ENCODE peak calls at places on chromosomes 5 and 9, in four cellular contexts. I is A549, D is HepG2, Y is GM12878. R is an unnamed sample.

GRCh38 chr9:16726718-16727451 is 143.6 kb downstream of the BNC2 start:
- DNase-seq in I (peak), D (no peak), Y (no peak), R (no peak)

GRCh38 chr5:124922255-124922975 is 176.0 kb upstream of the ZNF608 start:
- DNase-seq in I (no peak), D (no peak), Y (no peak), R (no peak)

GRCh38 chr9:116713266-116713665 is 26.2 kb downstream of the TRIM32 start:
- DNase-seq in I (no peak), D (no peak), Y (no peak), R (no peak)

GRCh38 chr5:83921794-83922193 is 201.1 kb upstream of the HAPLN1 start:
- DNase-seq in I (no peak), D (no peak), Y (no peak), R (no peak)

GRCh38 chr5:33537240-33537639 is 96.5 kb downstream of the TARS1 start:
- DNase-seq in I (no peak), D (no peak), Y (no peak), R (no peak)

GRCh38 chr9:13993482-13994267 is 320.3 kb downstream of the NFIB start:
- DNase-seq in I (no peak), D (no peak), Y (no peak), R (no peak)

GRCh38 chr9:134323741-134324358 is 2.4 kb upstream of the RXRA start:
- DNase-seq in I (no peak), D (peak), Y (no peak), R (peak)

GRCh38 chr5:173590436-173591299 is 25.8 kb downstream of the BOD1 start:
- DNase-seq in I (no peak), D (no peak), Y (no peak), R (no peak)

GRCh38 chr9:89943309-89943708 is 338.5 kb downstream of the GADD45G start:
- DNase-seq in I (no peak), D (no peak), Y (no peak), R (no peak)

GRCh38 chr5:103620851-103621547 is 58.4 kb upstream of the NUDT12 start:
- DNase-seq in I (no peak), D (no peak), Y (no peak), R (no peak)

GRCh38 chr9:121556580-121556979 is 56.9 kb upstream of the GGTA1 start:
- DNase-seq in I (peak), D (no peak), Y (no peak), R (no peak)

GRCh38 chr5:5497132-5497748 is 74.8 kb downstream of the ICE1 start:
- DNase-seq in I (peak), D (peak), Y (no peak), R (peak)

GRCh38 chr9:18333157-18333556 is 140.8 kb upstream of the ADAMTSL1 start:
- DNase-seq in I (no peak), D (no peak), Y (no peak), R (no peak)

DNA sequence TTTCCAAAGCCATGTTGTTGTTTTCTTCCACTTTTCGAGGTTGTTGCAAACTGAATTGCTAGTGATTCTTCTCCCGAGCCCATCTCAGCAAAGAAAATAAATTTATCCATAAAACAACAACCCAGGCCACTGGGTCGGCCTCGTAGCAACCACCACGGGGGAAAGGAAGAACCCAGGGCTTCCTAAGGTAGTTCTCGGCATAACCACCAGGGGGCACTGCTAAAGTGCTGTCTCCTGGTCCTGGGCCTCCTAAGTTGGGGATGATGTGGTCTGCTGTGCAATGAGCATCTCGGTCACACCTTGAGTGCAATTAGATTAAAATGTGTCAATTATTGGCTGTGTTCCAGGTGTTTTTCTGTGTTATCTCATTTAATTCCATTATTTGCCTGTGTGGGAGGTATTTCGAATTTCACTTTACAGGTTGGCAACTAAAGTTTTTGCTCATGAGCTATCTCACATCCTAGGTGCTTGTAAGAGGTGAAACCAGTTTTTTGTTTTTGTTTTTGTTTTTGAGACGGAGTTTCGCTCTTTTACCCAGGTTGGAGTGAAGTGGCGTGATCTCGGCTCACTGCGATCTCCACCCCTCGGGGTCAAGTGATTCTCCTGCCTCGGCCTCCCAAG is 102.8 kb upstream of the DAP start:
- DNase-seq in I (peak), D (peak), Y (peak), R (peak)
- TF ChIP-seq POLR2AphosphoS2 in I (no peak), D (no peak), Y (no peak), R (no peak)

DNA sequence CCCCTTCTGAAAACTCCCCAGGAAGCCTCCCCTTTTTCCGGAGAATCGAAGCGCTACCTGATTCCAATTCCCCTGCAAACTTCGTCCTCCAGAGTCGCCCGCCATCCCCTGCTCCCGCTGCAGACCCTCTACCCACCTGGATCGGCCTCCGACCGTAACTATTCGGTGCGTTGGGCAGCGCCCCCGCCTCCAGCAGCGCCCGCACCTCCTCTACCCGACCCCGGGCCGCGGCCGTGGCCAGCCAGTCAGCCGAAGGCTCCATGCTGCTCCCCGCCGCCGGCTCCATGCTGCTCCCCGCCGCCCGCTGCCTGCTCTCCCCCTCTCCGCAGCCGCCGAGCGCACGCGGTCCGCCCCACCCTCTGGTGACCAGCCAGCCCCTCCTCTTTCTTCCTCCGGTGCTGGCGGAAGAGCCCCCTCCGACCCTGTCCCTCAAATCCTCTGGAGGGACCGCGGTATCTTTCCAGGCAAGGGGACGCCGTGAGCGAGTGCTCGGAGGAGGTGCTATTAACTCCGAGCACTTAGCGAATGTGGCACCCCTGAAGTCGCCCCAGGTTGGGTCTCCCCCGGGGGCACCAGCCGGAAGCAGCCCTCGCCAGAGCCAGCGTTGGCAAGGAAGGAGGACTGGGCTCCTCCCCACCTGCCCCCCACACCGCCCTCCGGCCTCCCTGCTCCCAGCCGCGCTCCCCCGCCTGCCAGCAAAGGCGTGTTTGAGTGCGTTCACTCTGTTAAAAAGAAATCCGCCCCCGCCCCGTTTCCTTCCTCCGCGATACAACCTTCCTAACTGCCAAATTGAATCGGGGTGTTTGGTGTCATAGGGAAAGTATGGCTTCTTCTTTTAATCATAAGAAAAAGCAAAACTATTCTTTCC is 19.4 kb downstream of the CDKN2A start:
- DNase-seq in I (no peak), D (no peak), Y (no peak), R (no peak)
- TF ChIP-seq POLR2AphosphoS2 in I (no peak), D (no peak), Y (no peak), R (no peak)

GRCh38 chr9:92506184-92506857 is 24.0 kb upstream of the ASPN start:
- DNase-seq in I (peak), D (no peak), Y (no peak), R (no peak)
- TF ChIP-seq POLR2AphosphoS2 in I (no peak), D (no peak), Y (no peak), R (no peak)

GRCh38 chr5:154401355-154401754 is 44.4 kb upstream of the SAP30L start:
- DNase-seq in I (no peak), D (no peak), Y (no peak), R (no peak)

GRCh38 chr5:154401931-154402330 is 43.9 kb upstream of the SAP30L start:
- DNase-seq in I (no peak), D (no peak), Y (no peak), R (no peak)

GRCh38 chr5:154403776-154404387 is 41.9 kb upstream of the SAP30L start:
- DNase-seq in I (no peak), D (no peak), Y (no peak), R (no peak)

GRCh38 chr5:154403234-154403633 is 42.6 kb upstream of the SAP30L start:
- DNase-seq in I (no peak), D (no peak), Y (no peak), R (no peak)

DNA sequence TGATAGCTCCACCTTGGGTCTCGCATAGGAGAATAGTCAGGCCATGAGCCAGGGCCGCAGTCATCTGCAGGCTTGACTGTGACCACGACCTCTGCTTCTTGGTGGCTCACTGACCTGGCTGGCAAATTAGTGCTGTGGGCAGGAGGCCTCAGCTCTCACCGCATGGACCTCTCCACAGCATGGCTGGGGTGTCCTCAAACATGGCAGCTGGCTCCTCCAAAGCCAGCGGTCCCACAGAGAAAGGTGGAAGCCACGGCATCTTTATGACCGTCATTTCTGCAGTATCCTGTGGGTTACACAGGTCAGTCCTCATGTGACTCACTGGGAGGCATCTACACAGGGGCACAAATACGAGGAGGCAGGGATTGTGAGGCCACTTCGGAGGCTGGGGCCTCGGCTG is 43.2 kb upstream of the SAP30L start:
- DNase-seq in I (no peak), D (no peak), Y (no peak), R (no peak)
- TF ChIP-seq POLR2AphosphoS2 in I (no peak), D (no peak), Y (no peak), R (no peak)

GRCh38 chr5:108762660-108763059 is 15.0 kb downstream of the FER start:
- DNase-seq in I (no peak), D (no peak), Y (no peak), R (no peak)
- TF ChIP-seq POLR2AphosphoS2 in I (no peak), D (no peak), Y (no peak), R (no peak)

GRCh38 chr9:38443181-38443580 is 18.9 kb upstream of the IGFBPL1 start:
- DNase-seq in I (peak), D (peak), Y (no peak), R (no peak)
- TF ChIP-seq POLR2AphosphoS2 in I (no peak), D (no peak), Y (no peak), R (no peak)

GRCh38 chr5:41636605-41637004 is 126.2 kb upstream of the PLCXD3 start:
- DNase-seq in I (peak), D (peak), Y (no peak), R (peak)

GRCh38 chr5:41638685-41639084 is 128.3 kb upstream of the PLCXD3 start:
- DNase-seq in I (no peak), D (peak), Y (no peak), R (no peak)

GRCh38 chr5:41637869-41638268 is 127.5 kb upstream of the PLCXD3 start:
- DNase-seq in I (peak), D (no peak), Y (no peak), R (no peak)

GRCh38 chr5:41637424-41637823 is 127.0 kb upstream of the PLCXD3 start:
- DNase-seq in I (no peak), D (no peak), Y (no peak), R (no peak)

GRCh38 chr5:41641621-41642020 is 131.2 kb upstream of the PLCXD3 start:
- DNase-seq in I (peak), D (no peak), Y (no peak), R (no peak)
- TF ChIP-seq POLR2AphosphoS2 in I (no peak), D (no peak), Y (no peak), R (no peak)

GRCh38 chr9:23587433-23587832 is 238.6 kb downstream of the ELAVL2 start:
- DNase-seq in I (no peak), D (no peak), Y (no peak), R (no peak)
- TF ChIP-seq POLR2AphosphoS2 in I (no peak), D (no peak), Y (no peak), R (no peak)

DNA sequence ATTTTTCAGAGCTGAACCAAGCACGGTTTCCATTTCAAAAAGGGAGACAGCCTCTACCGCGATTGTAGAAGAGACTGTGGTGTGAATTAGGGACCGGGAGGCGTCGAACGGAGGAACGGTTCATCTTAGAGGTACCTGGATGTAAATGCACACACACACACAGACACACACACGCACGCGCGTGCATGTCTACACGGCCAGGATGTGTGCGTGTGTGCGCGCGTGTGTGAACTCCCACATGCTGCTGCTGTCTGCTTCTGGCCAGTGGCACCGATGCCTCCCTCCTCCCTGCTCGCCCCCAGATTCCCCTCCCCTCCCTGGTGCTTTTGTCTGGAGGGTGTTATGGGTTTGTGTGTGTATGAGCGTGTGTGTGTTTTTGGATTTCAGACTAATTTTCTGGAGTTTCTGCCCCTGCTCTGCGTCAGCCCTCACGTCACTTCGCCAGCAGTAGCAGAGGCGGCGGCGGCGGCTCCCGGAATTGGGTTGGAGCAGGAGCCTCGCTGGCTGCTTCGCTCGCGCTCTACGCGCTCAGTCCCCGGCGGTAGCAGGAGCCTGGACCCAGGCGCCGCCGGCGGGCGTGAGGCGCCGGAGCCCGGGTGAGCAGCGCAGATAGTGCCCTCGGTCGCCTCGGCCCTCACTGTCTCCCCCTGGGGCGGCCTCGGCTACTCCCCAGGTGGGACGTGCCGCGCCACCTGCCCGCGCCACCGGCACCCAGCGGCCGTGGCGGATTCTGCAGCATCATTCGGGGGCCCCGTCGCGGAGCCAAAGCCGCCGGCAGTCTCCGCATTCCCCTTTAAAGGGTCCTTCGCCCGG is at the start of gene NTRK2:
- DNase-seq in I (peak), D (no peak), Y (no peak), R (no peak)
- TF ChIP-seq POLR2AphosphoS2 in I (no peak), D (no peak), Y (no peak), R (no peak)